ENCODE peak calls at places on chromosome 17, in four cellular contexts. C, T, D and F are unnamed samples.
A peak's percentile ranks its signal among the peaks of the same experiment; 100 is the strongest.

GRCh38 chr17:49439305-49439672 is 24.6 kb upstream of the PHB1 start:
- DNase-seq in D (no peak), C (no peak), T (no peak), F (no peak)

GRCh38 chr17:58534901-58535421 is 20.5 kb upstream of the MTMR4 start:
- DNase-seq in T (no peak), D (no peak), C (no peak), F (no peak)

GRCh38 chr17:56034120-56034757 is 119.0 kb upstream of the ANKFN1 start:
- DNase-seq in D (no peak), C (no peak), T (no peak), F (no peak)

GRCh38 chr17:17603178-17603894 is 11.8 kb upstream of the PEMT start:
- DNase-seq in C (peak; percentile 77), D (no peak), T (no peak), F (no peak)

GRCh38 chr17:82956726-82957468 is 117.1 kb upstream of the ZNF750 start:
- DNase-seq in T (no peak), D (no peak), C (no peak), F (no peak)

GRCh38 chr17:61389670-61390478 is 9.8 kb upstream of the TBX2 start:
- DNase-seq in C (peak; percentile 11), T (peak; percentile 12), D (peak; percentile 41), F (peak; percentile 39)

GRCh38 chr17:36918260-36918691 is 19.0 kb upstream of the LHX1 start:
- DNase-seq in T (no peak), D (no peak), C (no peak), F (no peak)

GRCh38 chr17:32136856-32137255 is 5.4 kb upstream of the RHOT1 start:
- DNase-seq in T (no peak), C (no peak), D (no peak), F (no peak)

GRCh38 chr17:43840814-43841213 is 6.2 kb upstream of the CD300LG start:
- DNase-seq in T (no peak), D (no peak), C (no peak), F (no peak)